ENCODE peak calls at places on chromosomes 3 and 15, in six cellular contexts. D is NCI-H1092; I is WERI-Rb-1; T is iris pigment epithelial cell; H is stimulated activated CD4-positive, alpha-beta T cell treated with anti-CD3 and anti-CD28 coated beads, Interleukin-1b, Interleukin-23, amount 100 ng/mL, for 24 hours; V is brain microvascular endothelial cell. C is an unnamed sample.

GRCh38 chr15:45919806-45920205 is 285.0 kb downstream of the SQOR start:
- DNase-seq in D (no peak), H (no peak), T (peak; percentile 43), V (peak; percentile 53), I (no peak), C (no peak)

GRCh38 chr3:196237203-196237602 is 20.9 kb downstream of the SLC51A start:
- DNase-seq in D (no peak), T (no peak), H (no peak), V (no peak), I (peak; percentile 32), C (no peak)

GRCh38 chr15:101070502-101071273 is 151.5 kb downstream of the LRRK1 start:
- DNase-seq in T (peak; percentile 89), I (no peak), D (no peak), V (peak; percentile 51), H (no peak), C (no peak)

GRCh38 chr3:165642761-165643432 is 194.3 kb downstream of the BCHE start:
- DNase-seq in D (no peak), T (peak; percentile 99), V (peak; percentile 97), H (no peak), I (no peak), C (no peak)

GRCh38 chr3:16182183-16182582 is 7.7 kb downstream of the GALNT15 start:
- DNase-seq in I (no peak), V (no peak), H (no peak), T (no peak), D (no peak), C (no peak)

GRCh38 chr15:62545392-62546227 is 380.5 kb upstream of the C2CD4B start:
- DNase-seq in I (no peak), D (no peak), H (no peak), V (no peak), T (no peak), C (no peak)

GRCh38 chr15:76165951-76166350 is 106.2 kb downstream of the TMEM266 start:
- DNase-seq in V (no peak), I (no peak), H (no peak), T (no peak), D (no peak), C (no peak)

GRCh38 chr3:127368186-127369032 is 80.6 kb upstream of the PRR20G start:
- DNase-seq in T (no peak), V (no peak), I (no peak), H (no peak), D (peak; percentile 22), C (no peak)

GRCh38 chr15:63244399-63244798 is 33.0 kb upstream of the APH1B start:
- DNase-seq in H (no peak), D (no peak), V (no peak), T (peak; percentile 56), I (no peak), C (no peak)